ENCODE peak calls at places on chromosomes 5 and 9, in six cellular contexts. K is PC-9, C is fibroblast of villous mesenchyme, D is B cell, Z is Calu3, L is epithelial cell of esophagus. G is an unnamed sample.

GRCh38 chr9:15253197-15253596 is 53.8 kb downstream of the TTC39B start:
- DNase-seq in L (peak), D (no peak), Z (no peak), K (no peak), C (peak), G (no peak)

GRCh38 chr5:30808996-30809395 is 384.5 kb upstream of the CDH6 start:
- DNase-seq in Z (no peak), L (peak), K (no peak), D (no peak), C (no peak), G (no peak)

GRCh38 chr9:80094176-80094771 is 522.5 kb downstream of the TLE4 start:
- DNase-seq in C (no peak), D (no peak), Z (no peak), K (no peak), L (no peak), G (no peak)

GRCh38 chr9:136409557-136410455 is 608 bp downstream of the ENTR1 start:
- DNase-seq in L (peak), D (peak), K (peak), C (peak), Z (peak), G (peak)

GRCh38 chr9:32627394-32627954 is 8.0 kb downstream of the TAF1L start:
- DNase-seq in Z (peak), D (no peak), C (no peak), K (peak), L (peak), G (no peak)

GRCh38 chr9:90853945-90854344 is 52.3 kb downstream of the SYK start:
- DNase-seq in Z (no peak), L (no peak), D (no peak), K (no peak), C (no peak), G (no peak)

GRCh38 chr5:73950441-73950873 is 324.5 kb downstream of the ARHGEF28 start:
- DNase-seq in K (no peak), Z (no peak), D (no peak), C (no peak), L (peak), G (no peak)

GRCh38 chr5:73901045-73901444 is 275.0 kb downstream of the ARHGEF28 start:
- DNase-seq in D (no peak), Z (peak), K (peak), L (peak), C (peak), G (no peak)

GRCh38 chr9:133737071-133737773 is 930 bp downstream of the SARDH start:
- DNase-seq in K (no peak), Z (no peak), C (no peak), L (no peak), D (no peak), G (no peak)

GRCh38 chr9:841371-842209 is at the start of gene DMRT1:
- DNase-seq in L (peak), D (peak), K (no peak), Z (no peak), C (no peak), G (peak)

GRCh38 chr9:12739014-12739413 is 35.8 kb upstream of the LURAP1L start:
- DNase-seq in K (no peak), D (no peak), C (no peak), Z (no peak), L (peak), G (no peak)

GRCh38 chr5:75734913-75735789 is 17.9 kb upstream of the POC5 start:
- DNase-seq in L (peak), Z (peak), C (peak), K (no peak), D (peak), G (peak)

GRCh38 chr9:7967851-7968250 is 168.3 kb upstream of the DMAC1 start:
- DNase-seq in Z (peak), D (no peak), L (peak), C (no peak), K (peak), G (no peak)

GRCh38 chr5:115262066-115262404 is 642 bp downstream of the PGGT1B start:
- DNase-seq in D (peak), K (no peak), C (peak), L (peak), Z (no peak), G (peak)

GRCh38 chr9:133632806-133633680 is 3.1 kb upstream of the DBH start:
- DNase-seq in C (no peak), K (no peak), Z (no peak), D (no peak), L (no peak), G (no peak)

GRCh38 chr5:74016373-74016772 is 390.4 kb downstream of the ARHGEF28 start:
- DNase-seq in Z (peak), L (no peak), D (no peak), K (no peak), C (no peak), G (no peak)

GRCh38 chr5:122093415-122093814 is 15.4 kb upstream of the LOX start:
- DNase-seq in L (no peak), D (no peak), K (no peak), C (peak), Z (no peak), G (no peak)

GRCh38 chr5:96072791-96073165 is 111.1 kb upstream of the ELL2 start:
- DNase-seq in C (no peak), Z (no peak), K (no peak), D (no peak), L (no peak), G (no peak)

GRCh38 chr9:133918123-133918813 is 73.9 kb downstream of the VAV2 start:
- DNase-seq in L (no peak), D (no peak), C (no peak), K (no peak), Z (no peak), G (no peak)

GRCh38 chr5:178854284-178854683 is 5.5 kb upstream of the ZNF354B start:
- DNase-seq in C (no peak), L (no peak), Z (no peak), D (no peak), K (no peak), G (no peak)

GRCh38 chr5:143153332-143154119 is 250.0 kb downstream of the NR3C1 start:
- DNase-seq in Z (peak), L (no peak), K (no peak), D (no peak), C (peak), G (no peak)

GRCh38 chr5:140182803-140183367 is 7.9 kb downstream of the CYSTM1 start:
- DNase-seq in K (no peak), D (no peak), L (no peak), C (peak), Z (peak), G (no peak)

GRCh38 chr9:100222674-100223073 is 123.6 kb downstream of the INVS start:
- DNase-seq in Z (no peak), L (peak), C (peak), K (no peak), D (no peak), G (no peak)

GRCh38 chr5:34656700-34657549 is 797 bp downstream of the RAI14 start:
- DNase-seq in L (peak), K (no peak), D (peak), Z (peak), C (no peak), G (peak)

GRCh38 chr5:26003966-26004365 is 1034.4 kb downstream of the CDH9 start:
- DNase-seq in D (no peak), K (no peak), C (no peak), L (no peak), Z (no peak), G (no peak)

GRCh38 chr5:165157209-165157608 is 1651.8 kb downstream of the MAT2B start:
- DNase-seq in D (no peak), Z (no peak), C (no peak), K (no peak), L (no peak), G (no peak)

DNA sequence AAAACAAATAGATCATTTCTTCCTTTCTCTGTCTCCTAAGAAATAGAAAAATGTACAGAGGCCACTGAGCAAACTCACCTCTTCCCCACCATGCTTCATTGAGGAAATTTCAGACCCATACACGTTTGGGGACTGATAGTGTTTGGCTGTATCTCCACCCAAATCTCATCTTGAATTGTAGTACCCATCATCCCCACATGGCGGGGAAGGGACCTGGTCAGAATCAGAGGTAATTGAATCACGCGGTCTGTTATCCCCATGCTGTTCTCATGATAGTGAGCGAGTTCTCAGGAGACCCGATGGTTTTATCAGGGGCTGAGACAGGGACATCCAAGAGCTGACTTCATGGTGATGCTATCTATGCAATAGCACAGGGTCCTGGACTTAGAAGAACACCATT is 1655.8 kb downstream of the MAT2B start:
- DNase-seq in C (no peak), L (no peak), K (no peak), D (no peak), Z (no peak), G (no peak)
- TF ChIP-seq CTCF in C (peak), L (peak), K (peak), D (no peak), Z (no peak), G (peak)

DNA sequence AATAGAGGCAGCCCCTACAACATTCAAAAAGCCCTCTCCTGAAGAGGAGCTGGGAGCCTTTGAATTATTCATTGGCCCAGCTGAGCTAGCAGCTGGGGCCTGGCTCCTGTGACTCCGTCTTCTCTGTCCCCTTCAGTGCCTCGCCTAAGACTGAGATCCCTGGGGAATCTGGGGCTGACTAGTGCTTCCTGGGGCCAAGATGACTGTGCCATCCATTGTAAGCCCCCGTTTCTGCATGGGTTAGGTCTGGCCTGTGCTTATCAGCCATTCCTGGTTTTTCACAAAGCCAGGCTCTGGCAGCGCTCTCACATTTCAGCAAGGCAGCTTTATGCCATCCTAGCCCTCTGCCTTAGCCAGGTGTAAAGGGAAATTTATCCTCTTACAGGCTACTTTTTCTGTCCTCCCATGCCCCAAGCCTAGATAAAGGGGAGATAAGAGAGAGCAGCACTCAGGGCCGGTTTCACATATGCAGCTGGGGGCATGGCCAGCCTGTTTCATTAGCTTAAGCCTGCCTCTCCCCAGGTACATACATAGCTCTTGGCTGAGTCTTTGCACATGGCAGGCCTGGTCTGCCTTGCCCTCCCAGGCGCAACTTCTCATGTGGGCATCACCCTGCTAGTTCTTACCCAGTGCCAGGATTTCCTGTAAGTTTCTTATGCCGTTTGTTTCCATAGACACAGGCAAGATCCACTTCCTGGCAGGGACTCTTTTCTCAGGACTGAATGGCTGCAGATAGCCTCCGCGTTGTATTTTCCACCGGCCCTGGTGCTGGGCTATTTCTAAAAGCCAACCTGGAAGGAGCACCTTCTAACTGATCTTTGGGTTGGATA is 15.8 kb downstream of the PTPA start:
- DNase-seq in K (no peak), C (no peak), Z (no peak), L (no peak), D (no peak), G (no peak)
- TF ChIP-seq CTCF in K (no peak), C (no peak), Z (no peak), L (no peak), D (no peak), G (no peak)

DNA sequence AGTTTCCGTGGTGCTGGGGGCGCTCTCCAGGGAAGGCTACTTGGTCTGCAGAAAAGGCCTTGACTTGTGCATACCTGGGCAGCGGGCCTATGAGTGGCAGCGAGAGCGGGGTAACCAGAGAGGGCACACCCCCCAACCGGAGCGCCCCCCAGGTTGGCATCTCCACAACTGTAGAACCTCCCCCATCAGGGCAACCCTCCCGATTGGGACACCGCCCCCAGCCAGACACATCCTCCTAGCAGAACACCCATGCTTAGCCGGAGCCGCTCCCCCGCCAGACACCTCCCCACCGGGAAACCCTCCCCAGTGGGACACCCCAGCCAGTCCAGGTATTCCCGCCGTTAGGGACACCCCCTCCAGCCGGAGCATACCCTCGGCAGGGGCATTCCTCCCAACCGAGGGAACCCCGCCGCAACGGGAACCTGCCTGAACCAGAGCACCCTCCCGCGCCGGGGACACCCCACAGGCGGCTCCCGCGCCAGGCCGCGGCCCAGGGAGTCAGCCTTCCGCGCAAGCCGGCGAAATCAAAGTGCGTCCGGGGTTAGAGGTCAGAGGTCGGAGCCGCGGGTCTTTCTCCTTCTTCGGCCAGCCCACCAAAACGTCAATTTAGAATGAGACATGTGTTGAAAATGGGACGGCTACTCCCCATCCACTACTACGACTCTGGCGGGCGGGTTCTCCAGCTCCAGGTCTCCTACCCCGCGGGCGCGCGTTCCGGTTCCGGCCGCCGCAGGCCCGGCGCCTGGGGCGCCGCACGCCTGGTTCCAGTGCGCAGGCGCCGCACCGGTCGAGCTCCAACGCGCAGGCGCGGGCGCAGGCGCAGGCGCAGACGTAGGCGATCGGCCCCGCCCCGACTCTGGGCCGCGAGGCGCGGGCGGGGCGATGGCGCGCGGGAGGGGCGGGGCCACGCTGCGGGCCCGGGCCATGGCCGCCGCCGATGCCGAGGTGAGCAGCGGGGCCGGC is at the start of gene EHMT1:
- DNase-seq in K (peak), D (peak), Z (peak), L (peak), C (peak), G (peak)
- TF ChIP-seq CTCF in K (no peak), D (no peak), Z (no peak), L (no peak), C (no peak), G (no peak)

DNA sequence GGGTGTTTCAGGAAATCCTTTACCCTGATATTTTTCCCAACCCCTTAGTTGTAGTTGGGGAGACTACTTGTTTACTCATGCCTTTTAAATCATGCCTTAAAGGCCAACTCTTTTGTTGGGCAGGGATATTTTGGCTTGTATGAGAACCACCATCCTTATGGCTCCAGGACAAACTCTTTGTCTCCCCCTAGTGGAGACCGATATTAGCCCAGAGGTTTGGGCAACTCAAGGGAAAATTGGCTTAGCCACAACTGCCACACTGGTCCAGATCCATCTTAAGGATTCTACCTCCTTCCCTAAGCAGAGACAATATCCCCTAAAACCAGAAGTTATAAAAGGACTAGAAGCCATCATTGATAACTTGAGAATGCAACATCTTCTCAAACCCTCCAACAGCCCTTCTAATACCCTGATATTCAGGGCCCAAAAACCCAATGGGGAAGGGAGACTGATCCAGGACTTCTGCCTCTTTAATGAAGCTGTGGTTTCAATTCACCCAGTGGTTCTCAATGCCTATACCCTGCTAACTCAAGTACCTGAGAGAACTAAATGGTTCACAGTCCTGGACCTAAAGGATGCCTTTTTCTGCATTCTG is 100.9 kb upstream of the HCN1 start:
- DNase-seq in L (peak), K (no peak), Z (no peak), C (no peak), D (no peak), G (no peak)
- TF ChIP-seq CTCF in L (peak), K (peak), Z (no peak), C (no peak), D (no peak), G (peak)

GRCh38 chr5:10762776-10763500 is 1.9 kb upstream of the DAP start:
- DNase-seq in D (peak), K (peak), L (no peak), C (no peak), Z (no peak), G (no peak)
- TF ChIP-seq CTCF in D (no peak), K (no peak), L (no peak), C (no peak), Z (no peak), G (no peak)